ENCODE peak calls at places on chromosomes 3 and 15, in seven cellular contexts. V is HFFc6; H is ovary; W is activated T-cell treated with anti-CD3 and anti-CD28 coated beads for 1 hour; Z is amniotic epithelial cell; N is fibroblast of mammary gland; U is stimulated activated CD8-positive, alpha-beta memory T cell treated with anti-CD3 and anti-CD28 coated beads, Interleukin-2, amount 100 ng/mL, for 1 hour. P is an unnamed sample.

GRCh38 chr3:139934557-139935070 is 371 bp upstream of the CLSTN2 start:
- DNase-seq in V (no peak), H (peak), W (no peak), Z (no peak), N (no peak), U (no peak), P (peak)

GRCh38 chr15:70192041-70192440 is 94.3 kb upstream of the TLE3 start:
- DNase-seq in V (no peak), H (no peak), W (no peak), Z (no peak), N (no peak), U (no peak), P (no peak)

GRCh38 chr3:120798346-120798745 is 55.8 kb downstream of the GTF2E1 start:
- DNase-seq in V (peak), H (no peak), W (no peak), Z (no peak), N (peak), U (no peak), P (no peak)

GRCh38 chr15:68492855-68493254 is 60.9 kb upstream of the ITGA11 start:
- DNase-seq in V (peak), H (peak), W (no peak), Z (peak), N (peak), U (no peak), P (no peak)

GRCh38 chr15:75650908-75651809 is 3.4 kb downstream of the SNX33 start:
- DNase-seq in V (no peak), H (peak), W (no peak), Z (peak), N (peak), U (no peak), P (peak)

GRCh38 chr15:66169023-66169422 is 84.5 kb downstream of the MEGF11 start:
- DNase-seq in V (no peak), H (no peak), W (no peak), Z (no peak), N (no peak), U (no peak), P (peak)

GRCh38 chr3:52671676-52672075 is 14.0 kb downstream of the PBRM1 start:
- DNase-seq in V (no peak), H (no peak), W (no peak), Z (no peak), N (no peak), U (no peak), P (no peak)

GRCh38 chr3:8739757-8740508 is 6.3 kb downstream of the CAV3 start:
- DNase-seq in V (peak), H (no peak), W (no peak), Z (peak), N (peak), U (no peak), P (no peak)

GRCh38 chr3:61571516-61572336 is 10.4 kb downstream of the PTPRG start:
- DNase-seq in V (peak), H (no peak), W (no peak), Z (peak), N (peak), U (no peak), P (no peak)

GRCh38 chr3:39291903-39292329 is 12.1 kb upstream of the CX3CR1 start:
- DNase-seq in V (peak), H (peak), W (peak), Z (peak), N (peak), U (peak), P (peak)

GRCh38 chr3:35908366-35909232 is 269.3 kb downstream of the ARPP21 start:
- DNase-seq in V (peak), H (peak), W (peak), Z (peak), N (peak), U (peak), P (peak)

GRCh38 chr15:76994971-76995945 is at the start of gene PSTPIP1:
- DNase-seq in V (no peak), H (peak), W (peak), Z (no peak), N (no peak), U (peak), P (peak)

GRCh38 chr3:124560406-124561215 is 169.6 kb upstream of the UMPS start:
- DNase-seq in V (no peak), H (no peak), W (no peak), Z (peak), N (no peak), U (no peak), P (no peak)

GRCh38 chr15:70438776-70439175 is 324.6 kb downstream of the UACA start:
- DNase-seq in V (no peak), H (no peak), W (no peak), Z (no peak), N (no peak), U (no peak), P (no peak)

GRCh38 chr3:9170851-9171160 is 78.6 kb downstream of the SRGAP3 start:
- DNase-seq in V (no peak), H (no peak), W (no peak), Z (no peak), N (no peak), U (no peak), P (no peak)